ENCODE peak calls at places on chromosomes 4 and X, in six cellular contexts. One of them, this sample, is unnamed.

GRCh38 chr4:168220893-168221292 is 97.7 kb downstream of the DDX60 start:
- DNase-seq in ascending aorta: no peak
- DNase-seq in HCT116: no peak
- DNase-seq in stomach: no peak
- DNase-seq in heart right ventricle: no peak
- DNase-seq in ovary: no peak
- DNase-seq in this sample: no peak

GRCh38 chr4:78032929-78033328 is 24.2 kb upstream of the FRAS1 start:
- DNase-seq in ascending aorta: no peak
- DNase-seq in ovary: no peak
- DNase-seq in heart right ventricle: no peak
- DNase-seq in HCT116: no peak
- DNase-seq in stomach: no peak
- DNase-seq in this sample: no peak

GRCh38 chr4:82372502-82372873 is 1.3 kb downstream of the HNRNPD start:
- DNase-seq in heart right ventricle: no peak
- DNase-seq in ovary: peak; percentile 28
- DNase-seq in HCT116: no peak
- DNase-seq in ascending aorta: no peak
- DNase-seq in stomach: peak; percentile 43
- DNase-seq in this sample: no peak

GRCh38 chr4:122758033-122758432 is 25.5 kb downstream of the BBS12 start:
- DNase-seq in ovary: no peak
- DNase-seq in stomach: no peak
- DNase-seq in ascending aorta: no peak
- DNase-seq in heart right ventricle: no peak
- DNase-seq in HCT116: peak; percentile 28
- DNase-seq in this sample: no peak

GRCh38 chrX:15737957-15738685 is at the start of gene CA5B:
- DNase-seq in HCT116: peak; percentile 68
- DNase-seq in ascending aorta: peak; percentile 85
- DNase-seq in stomach: peak; percentile 98
- DNase-seq in heart right ventricle: peak; percentile 94
- DNase-seq in ovary: peak; percentile 91
- DNase-seq in this sample: peak; percentile 94

GRCh38 chr4:169619518-169619957 is 840 bp upstream of the CLCN3 start:
- DNase-seq in ovary: peak; percentile 17
- DNase-seq in heart right ventricle: no peak
- DNase-seq in ascending aorta: no peak
- DNase-seq in HCT116: peak; percentile 71
- DNase-seq in stomach: peak; percentile 67
- DNase-seq in this sample: peak; percentile 55

GRCh38 chrX:47751670-47752069 is 85.0 kb upstream of the ZNF81 start:
- DNase-seq in ovary: no peak
- DNase-seq in ascending aorta: no peak
- DNase-seq in stomach: peak; percentile 43
- DNase-seq in heart right ventricle: peak; percentile 16
- DNase-seq in HCT116: peak; percentile 13
- DNase-seq in this sample: peak; percentile 49

GRCh38 chrX:118220509-118220908 is 103.9 kb upstream of the KLHL13 start:
- DNase-seq in HCT116: no peak
- DNase-seq in stomach: no peak
- DNase-seq in ascending aorta: no peak
- DNase-seq in ovary: no peak
- DNase-seq in heart right ventricle: no peak
- DNase-seq in this sample: no peak

GRCh38 chr4:152691761-152692160 is 12.0 kb upstream of the TMEM154 start:
- DNase-seq in ovary: no peak
- DNase-seq in HCT116: no peak
- DNase-seq in stomach: no peak
- DNase-seq in heart right ventricle: no peak
- DNase-seq in ascending aorta: no peak
- DNase-seq in this sample: no peak

GRCh38 chr4:11765849-11766453 is 337.3 kb upstream of the HS3ST1 start:
- DNase-seq in ovary: no peak
- DNase-seq in ascending aorta: no peak
- DNase-seq in HCT116: peak; percentile 57
- DNase-seq in heart right ventricle: no peak
- DNase-seq in stomach: no peak
- DNase-seq in this sample: peak; percentile 45

GRCh38 chr4:74098628-74098995 is 383 bp downstream of the CXCL2 start:
- DNase-seq in ovary: peak; percentile 12
- DNase-seq in stomach: no peak
- DNase-seq in heart right ventricle: no peak
- DNase-seq in ascending aorta: no peak
- DNase-seq in HCT116: no peak
- DNase-seq in this sample: peak; percentile 13

GRCh38 chrX:56563231-56564116 is at the start of gene UBQLN2:
- DNase-seq in ovary: peak; percentile 77
- DNase-seq in ascending aorta: no peak
- DNase-seq in HCT116: peak; percentile 31
- DNase-seq in stomach: peak; percentile 82
- DNase-seq in heart right ventricle: peak; percentile 84
- DNase-seq in this sample: peak; percentile 84

GRCh38 chr4:137420901-137421384 is 111.4 kb downstream of the PCDH18 start:
- DNase-seq in HCT116: no peak
- DNase-seq in ovary: no peak
- DNase-seq in stomach: no peak
- DNase-seq in ascending aorta: no peak
- DNase-seq in heart right ventricle: peak; percentile 14
- DNase-seq in this sample: no peak

GRCh38 chr4:145189981-145190380 is 9.6 kb upstream of the OTUD4 start:
- DNase-seq in stomach: no peak
- DNase-seq in ovary: no peak
- DNase-seq in heart right ventricle: no peak
- DNase-seq in ascending aorta: no peak
- DNase-seq in HCT116: no peak
- DNase-seq in this sample: no peak

GRCh38 chr4:147599206-147599605 is 18.0 kb upstream of the TMEM184C start:
- DNase-seq in HCT116: no peak
- DNase-seq in stomach: no peak
- DNase-seq in ovary: no peak
- DNase-seq in ascending aorta: no peak
- DNase-seq in heart right ventricle: no peak
- DNase-seq in this sample: no peak

GRCh38 chr4:165088366-165088765 is 24.3 kb downstream of the TMEM192 start:
- DNase-seq in stomach: no peak
- DNase-seq in ascending aorta: no peak
- DNase-seq in HCT116: no peak
- DNase-seq in heart right ventricle: no peak
- DNase-seq in ovary: no peak
- DNase-seq in this sample: no peak

GRCh38 chrX:125205918-125206665 is 113.6 kb upstream of the TEX13C start:
- DNase-seq in ovary: no peak
- DNase-seq in heart right ventricle: no peak
- DNase-seq in stomach: no peak
- DNase-seq in ascending aorta: no peak
- DNase-seq in HCT116: no peak
- DNase-seq in this sample: peak; percentile 54

GRCh38 chrX:9728271-9728670 is 37.4 kb downstream of the GPR143 start:
- DNase-seq in stomach: no peak
- DNase-seq in HCT116: no peak
- DNase-seq in ascending aorta: no peak
- DNase-seq in ovary: no peak
- DNase-seq in heart right ventricle: no peak
- DNase-seq in this sample: no peak

GRCh38 chrX:112731793-112732192 is 52.1 kb upstream of the LHFPL1 start:
- DNase-seq in ovary: no peak
- DNase-seq in stomach: no peak
- DNase-seq in ascending aorta: no peak
- DNase-seq in heart right ventricle: no peak
- DNase-seq in HCT116: no peak
- DNase-seq in this sample: no peak

GRCh38 chr4:42736538-42736937 is 79.6 kb upstream of the ATP8A1 start:
- DNase-seq in ovary: no peak
- DNase-seq in ascending aorta: no peak
- DNase-seq in HCT116: no peak
- DNase-seq in stomach: no peak
- DNase-seq in heart right ventricle: no peak
- DNase-seq in this sample: no peak

GRCh38 chr4:6071191-6071958 is 53.1 kb upstream of the C4orf50 start:
- DNase-seq in ovary: no peak
- DNase-seq in stomach: no peak
- DNase-seq in heart right ventricle: no peak
- DNase-seq in HCT116: no peak
- DNase-seq in ascending aorta: no peak
- DNase-seq in this sample: no peak

GRCh38 chrX:8126092-8126491 is 45.0 kb downstream of the VCX2 start:
- DNase-seq in ovary: no peak
- DNase-seq in stomach: no peak
- DNase-seq in HCT116: no peak
- DNase-seq in heart right ventricle: no peak
- DNase-seq in ascending aorta: no peak
- DNase-seq in this sample: no peak

GRCh38 chrX:120380699-120381098 is 18.8 kb downstream of the ATP1B4 start:
- DNase-seq in ascending aorta: no peak
- DNase-seq in heart right ventricle: no peak
- DNase-seq in stomach: no peak
- DNase-seq in HCT116: peak; percentile 29
- DNase-seq in ovary: no peak
- DNase-seq in this sample: no peak

GRCh38 chr4:22369901-22370562 is 145.8 kb downstream of the ADGRA3 start:
- DNase-seq in ovary: no peak
- DNase-seq in HCT116: no peak
- DNase-seq in stomach: peak; percentile 31
- DNase-seq in heart right ventricle: no peak
- DNase-seq in ascending aorta: no peak
- DNase-seq in this sample: no peak

GRCh38 chr4:162116085-162116784 is 47.6 kb downstream of the FSTL5 start:
- DNase-seq in ovary: no peak
- DNase-seq in stomach: no peak
- DNase-seq in heart right ventricle: no peak
- DNase-seq in ascending aorta: no peak
- DNase-seq in HCT116: no peak
- DNase-seq in this sample: no peak

GRCh38 chrX:132331532-132331931 is 112.3 kb upstream of the RAP2C start:
- DNase-seq in heart right ventricle: no peak
- DNase-seq in ovary: no peak
- DNase-seq in ascending aorta: no peak
- DNase-seq in stomach: no peak
- DNase-seq in HCT116: no peak
- DNase-seq in this sample: no peak

GRCh38 chr4:78560296-78560963 is 8.9 kb downstream of the ANXA3 start:
- DNase-seq in ascending aorta: no peak
- DNase-seq in HCT116: peak; percentile 88
- DNase-seq in stomach: no peak
- DNase-seq in ovary: no peak
- DNase-seq in heart right ventricle: no peak
- DNase-seq in this sample: no peak

GRCh38 chrX:150543230-150544155 is 24.9 kb upstream of the MTM1 start:
- DNase-seq in ovary: no peak
- DNase-seq in stomach: no peak
- DNase-seq in ascending aorta: no peak
- DNase-seq in heart right ventricle: no peak
- DNase-seq in HCT116: no peak
- DNase-seq in this sample: no peak
- H3K36me3 ChIP-seq in ovary: no peaks in the 10 kb centered on the region
- H3K36me3 ChIP-seq in stomach: no peaks in the 10 kb centered on the region
- H3K36me3 ChIP-seq in ascending aorta: no peaks in the 10 kb centered on the region
- H3K36me3 ChIP-seq in heart right ventricle: no peaks in the 10 kb centered on the region
- H3K36me3 ChIP-seq in HCT116: no peaks in the 10 kb centered on the region
- H3K36me3 ChIP-seq in this sample: no peaks in the 10 kb centered on the region

GRCh38 chr4:189285377-189285776 is 655.3 kb upstream of the FRG1 start:
- DNase-seq in ascending aorta: no peak
- DNase-seq in stomach: no peak
- DNase-seq in ovary: no peak
- DNase-seq in HCT116: no peak
- DNase-seq in heart right ventricle: no peak
- DNase-seq in this sample: no peak
- TF ChIP-seq CTCF in ascending aorta: no peak
- TF ChIP-seq CTCF in stomach: no peak
- TF ChIP-seq CTCF in ovary: no peak
- TF ChIP-seq CTCF in HCT116: peak; percentile 41
- TF ChIP-seq CTCF in heart right ventricle: no peak
- TF ChIP-seq CTCF in this sample: no peak

DNA sequence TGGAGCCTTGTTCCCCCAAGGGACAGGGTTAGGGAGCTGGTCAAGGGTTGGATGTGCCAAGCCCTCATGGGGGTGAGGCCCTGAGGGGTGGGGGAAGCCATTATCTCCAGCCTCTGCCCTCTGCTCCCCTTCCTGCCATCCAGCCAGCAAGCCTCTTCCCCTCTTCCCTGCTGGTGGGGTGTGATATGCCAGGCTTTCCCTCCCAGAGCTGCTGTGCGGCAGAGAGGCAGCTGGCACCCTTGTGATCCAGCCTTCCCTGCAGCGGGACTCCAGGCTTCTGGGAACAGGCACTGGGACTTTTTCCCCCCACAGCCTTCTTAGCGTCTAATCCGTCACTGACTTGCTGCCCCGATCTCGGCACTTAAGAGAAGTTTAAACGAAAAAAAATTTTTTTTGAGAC is 6.3 kb downstream of the SSR4 start:
- DNase-seq in ascending aorta: no peak
- DNase-seq in ovary: no peak
- DNase-seq in heart right ventricle: no peak
- DNase-seq in HCT116: no peak
- DNase-seq in stomach: no peak
- DNase-seq in this sample: no peak
- H3K36me3 ChIP-seq in ascending aorta: peaks cover 22% of the 10 kb centered on the region
- H3K36me3 ChIP-seq in ovary: no peaks in the 10 kb centered on the region
- H3K36me3 ChIP-seq in heart right ventricle: no peaks in the 10 kb centered on the region
- H3K36me3 ChIP-seq in HCT116: no peaks in the 10 kb centered on the region
- H3K36me3 ChIP-seq in stomach: peaks cover 37% of the 10 kb centered on the region
- H3K36me3 ChIP-seq in this sample: peaks cover 12% of the 10 kb centered on the region

DNA sequence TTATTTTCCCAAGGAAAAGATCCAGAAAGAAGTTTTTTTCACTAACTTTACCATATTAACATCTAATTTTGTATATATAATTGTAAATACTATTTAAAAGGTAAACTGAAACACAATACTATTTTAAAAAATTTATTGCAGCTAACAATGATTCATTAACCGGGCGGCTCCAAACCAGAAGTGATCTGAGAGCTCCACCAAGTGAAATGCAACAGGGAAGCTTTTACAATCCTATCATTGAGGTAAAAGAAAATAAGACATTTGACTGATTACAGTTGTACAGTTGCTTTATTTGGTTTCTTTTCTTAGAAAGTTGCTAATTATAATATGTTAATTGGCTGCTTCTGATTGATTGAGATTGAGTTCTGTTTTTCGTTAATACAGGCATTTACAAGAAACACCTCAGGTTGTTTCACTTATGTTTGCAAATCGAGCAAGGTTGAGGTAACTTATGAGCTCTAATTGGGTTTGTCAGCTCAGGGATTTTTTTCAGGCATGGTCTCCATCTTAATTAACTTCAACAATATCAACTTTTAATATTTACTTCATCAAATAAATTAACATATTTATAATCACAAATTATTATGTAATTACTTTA is 220.2 kb upstream of the UGT8 start:
- DNase-seq in heart right ventricle: no peak
- DNase-seq in ovary: no peak
- DNase-seq in ascending aorta: no peak
- DNase-seq in HCT116: no peak
- DNase-seq in stomach: no peak
- DNase-seq in this sample: no peak
- TF ChIP-seq CTCF in heart right ventricle: peak; percentile 69
- TF ChIP-seq CTCF in ovary: no peak
- TF ChIP-seq CTCF in ascending aorta: peak; percentile 68
- TF ChIP-seq CTCF in HCT116: peak; percentile 46
- TF ChIP-seq CTCF in stomach: no peak
- TF ChIP-seq CTCF in this sample: no peak